ENCODE peak calls at places on chromosomes 5 and 9, in nine cellular contexts. W is WTC11, D is osteocyte, Y is H1, E is cardiac muscle cell, K is OCI-LY7, P is cardiac fibroblast, G is heart right ventricle, X is nephron progenitor cell. V is an unnamed sample.

GRCh38 chr9:25678147-25678666 is at the start of gene TUSC1:
- DNase-seq in X (peak), K (no peak), E (peak), G (peak), P (peak), Y (peak), D (no peak), W (peak), V (peak)

GRCh38 chr9:97985058-97985861 is 2.1 kb downstream of the ANP32B start:
- DNase-seq in G (peak), X (no peak), P (peak), E (peak), D (no peak), W (peak), Y (peak), K (peak), V (peak)

GRCh38 chr9:104993291-104993963 is 65.5 kb upstream of the ABCA1 start:
- DNase-seq in X (peak), P (peak), E (peak), Y (peak), G (peak), W (peak), K (no peak), D (no peak), V (no peak)

GRCh38 chr9:134571946-134572914 is 69.4 kb upstream of the COL5A1 start:
- DNase-seq in X (no peak), D (peak), G (no peak), Y (peak), E (no peak), W (no peak), K (no peak), P (no peak), V (no peak)

GRCh38 chr9:91500509-91501011 is 76.9 kb upstream of the NFIL3 start:
- DNase-seq in P (peak), Y (no peak), D (no peak), G (no peak), E (no peak), X (no peak), W (no peak), K (no peak), V (peak)

GRCh38 chr5:62488531-62488930 is 76.0 kb downstream of the IPO11 start:
- DNase-seq in Y (no peak), K (no peak), X (no peak), W (no peak), E (no peak), D (no peak), G (no peak), P (no peak), V (no peak)

GRCh38 chr9:80407220-80407619 is 835.5 kb downstream of the TLE4 start:
- DNase-seq in W (no peak), P (no peak), K (no peak), D (no peak), Y (no peak), E (no peak), G (no peak), X (no peak), V (no peak)

GRCh38 chr5:96476654-96477053 is 43.6 kb upstream of the PCSK1 start:
- DNase-seq in P (peak), X (no peak), E (no peak), K (no peak), G (no peak), D (no peak), W (no peak), Y (no peak), V (no peak)

GRCh38 chr5:157533011-157533481 is 42.5 kb downstream of the ADAM19 start:
- DNase-seq in P (no peak), E (no peak), K (no peak), X (no peak), Y (no peak), W (no peak), D (no peak), G (no peak), V (no peak)

DNA sequence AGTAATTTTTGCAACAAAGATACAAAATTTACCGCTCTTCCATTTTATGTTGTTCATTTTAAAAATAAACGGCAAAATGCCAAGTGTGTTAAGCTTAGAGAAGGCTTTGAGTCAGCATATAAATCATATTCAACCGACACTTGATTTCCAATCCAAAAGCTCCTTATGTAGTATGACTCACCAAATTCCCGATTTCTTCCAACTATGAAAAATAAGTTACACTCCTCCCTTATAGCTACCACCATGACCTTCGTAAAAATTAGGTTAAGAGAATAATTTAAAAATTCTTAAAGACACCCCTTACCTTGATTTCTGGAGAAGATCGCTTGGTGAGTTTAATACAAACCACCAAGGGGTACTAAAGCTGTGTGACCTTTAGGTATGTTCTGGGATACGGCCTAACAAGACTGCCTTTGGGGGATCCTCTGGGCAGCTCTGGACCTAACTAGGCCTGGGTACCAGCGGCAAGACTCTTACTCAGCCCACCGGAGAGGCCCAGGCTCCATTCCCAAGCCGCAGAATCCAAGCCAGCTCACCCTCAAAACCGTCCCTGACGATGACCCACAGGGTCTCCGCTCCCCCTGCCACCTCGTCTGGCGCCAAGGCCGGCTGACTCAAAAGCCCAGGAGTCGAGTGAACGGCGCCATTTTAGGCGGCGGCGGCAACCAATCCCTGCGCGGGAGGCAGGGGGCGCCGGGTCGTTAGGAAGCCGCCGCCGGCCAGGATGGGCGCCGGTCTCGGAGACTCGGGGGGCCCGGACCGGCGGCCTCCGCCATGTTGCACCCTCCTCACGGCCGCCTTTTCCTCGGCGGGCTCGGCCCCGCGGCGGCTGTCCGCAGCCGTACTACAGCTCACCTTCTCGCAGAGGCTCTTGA is 731 bp downstream of the PPP2CA start:
- DNase-seq in P (peak), K (peak), D (peak), W (peak), Y (peak), G (peak), E (peak), X (peak), V (peak)
- TF ChIP-seq CTCF in P (no peak), K (peak), D (peak), W (no peak), Y (no peak), G (peak), E (peak), X (no peak), V (peak)

DNA sequence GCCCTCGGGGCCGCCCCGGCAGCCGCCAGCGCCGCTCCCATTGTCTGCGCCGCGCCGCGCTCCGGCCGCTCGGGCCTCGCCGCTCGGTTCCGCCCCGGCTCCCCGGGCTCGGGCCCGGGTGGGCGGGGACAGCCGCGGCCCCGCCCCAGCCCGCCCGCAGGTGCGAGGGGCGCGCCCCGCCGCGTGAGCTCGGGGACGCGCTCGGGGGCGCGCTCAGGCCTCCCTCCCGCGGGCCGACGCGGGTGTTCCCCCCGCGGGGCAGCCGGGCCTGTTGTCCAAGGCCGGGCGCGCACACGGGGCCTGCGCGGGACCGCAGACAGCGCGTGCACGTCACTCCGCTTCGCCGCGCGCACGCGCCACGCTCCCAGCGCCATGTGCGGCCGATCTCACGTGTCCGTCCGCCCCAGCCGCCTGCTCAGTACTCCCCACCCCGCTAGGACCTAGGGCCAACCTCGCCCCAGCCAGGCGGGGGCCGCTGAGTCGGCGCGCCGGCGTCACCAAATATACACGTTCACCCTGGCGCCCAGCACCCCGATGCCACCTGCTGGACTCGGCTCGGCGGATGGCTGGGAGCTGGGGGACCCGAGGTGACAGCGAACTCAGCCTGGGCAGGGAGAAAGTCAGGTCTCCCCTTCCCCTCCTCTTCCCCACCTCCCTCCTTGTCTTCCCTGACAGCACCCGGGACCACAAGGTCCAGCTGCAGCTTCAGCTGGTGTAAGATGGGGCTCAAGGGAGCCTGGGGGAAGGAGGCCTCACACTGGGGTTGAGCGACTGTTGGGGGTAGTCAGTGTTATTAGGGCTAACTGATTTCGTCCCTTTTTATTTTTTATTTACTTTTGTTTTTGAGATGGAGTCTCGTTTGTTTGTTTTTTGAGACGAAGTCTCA is 14.3 kb downstream of the GBGT1 start:
- DNase-seq in W (peak), Y (peak), G (peak), D (peak), K (peak), P (peak), X (peak), E (peak), V (peak)
- TF ChIP-seq CTCF in W (no peak), Y (no peak), G (peak), D (peak), K (peak), P (peak), X (no peak), E (no peak), V (no peak)

DNA sequence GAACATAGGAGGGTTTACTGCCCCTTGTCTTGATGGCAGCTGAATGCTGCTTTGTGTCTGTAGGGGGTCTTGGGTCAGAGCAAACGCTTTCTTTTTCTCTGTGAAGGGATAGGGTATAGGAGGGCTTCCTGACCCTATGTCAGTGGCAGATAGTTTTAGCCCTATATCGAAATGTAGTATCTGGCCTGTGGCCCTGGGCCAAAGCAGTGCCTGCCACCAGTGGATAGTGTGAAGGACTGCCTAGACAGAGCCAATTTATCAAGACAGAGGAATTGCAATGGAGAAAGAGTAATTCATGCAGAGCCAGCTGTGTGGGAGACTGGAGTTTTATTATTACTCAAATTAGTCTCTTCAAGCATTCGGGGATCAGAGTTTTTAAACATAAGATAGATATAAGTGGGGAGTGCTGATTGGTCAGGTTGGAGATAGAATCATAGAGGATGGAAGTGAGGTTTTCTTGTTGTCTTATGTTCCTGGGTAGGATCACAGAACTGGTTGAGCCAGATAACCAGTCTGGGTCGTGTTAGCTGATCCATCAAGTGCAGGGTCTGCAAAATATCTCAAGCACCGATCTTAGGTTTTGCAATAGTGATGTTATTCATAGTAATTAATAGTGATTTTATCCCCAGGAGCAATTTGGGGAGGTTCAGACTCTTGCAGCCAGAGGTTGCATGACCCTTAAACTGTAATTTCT is 178.5 kb downstream of the GDNF start:
- DNase-seq in P (no peak), W (no peak), E (no peak), Y (no peak), D (no peak), G (no peak), K (no peak), X (no peak), V (no peak)
- TF ChIP-seq CTCF in P (no peak), W (no peak), E (no peak), Y (no peak), D (no peak), G (no peak), K (no peak), X (no peak), V (no peak)

DNA sequence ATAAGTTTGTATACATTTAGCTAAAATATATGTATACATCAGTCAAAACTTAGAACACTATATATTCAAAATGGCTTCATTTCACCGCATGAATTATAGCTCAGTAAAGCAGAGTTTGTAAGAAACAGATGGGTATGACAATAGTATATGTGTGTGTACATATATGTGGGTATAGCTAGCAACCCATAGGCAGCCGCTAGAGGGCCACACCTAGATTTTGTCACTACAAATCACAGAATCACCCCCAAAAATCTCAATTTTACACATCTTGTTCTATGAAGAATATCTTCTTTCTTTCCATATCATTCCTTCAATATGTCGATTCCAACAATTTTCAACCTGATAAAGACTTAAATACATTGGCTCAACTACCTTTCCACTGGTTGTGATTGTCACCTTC is 357.8 kb upstream of the CCNG1 start:
- DNase-seq in D (no peak), Y (no peak), K (peak), E (no peak), X (no peak), W (peak), G (no peak), P (no peak), V (peak)
- TF ChIP-seq CTCF in D (peak), Y (no peak), K (peak), E (no peak), X (peak), W (peak), G (no peak), P (peak), V (peak)

DNA sequence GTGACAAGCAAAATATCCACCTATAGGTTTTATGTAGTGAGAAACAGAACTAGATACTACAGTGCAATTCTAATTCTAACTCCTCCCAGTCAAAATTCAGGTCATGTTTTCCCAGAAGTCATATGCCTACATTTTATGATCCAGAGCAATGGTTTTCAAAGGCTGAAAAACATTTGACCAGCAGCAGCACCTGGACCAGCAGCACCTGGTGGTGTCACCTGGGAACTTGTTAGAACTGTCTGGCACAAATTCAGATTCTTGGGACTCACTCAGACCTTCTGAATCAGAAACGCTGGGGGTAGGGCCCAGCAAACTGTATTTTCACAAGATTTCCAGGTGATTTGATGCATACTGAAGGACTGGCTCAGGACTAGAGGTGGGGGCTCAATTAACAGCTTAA is 367.7 kb upstream of the RFX3 start:
- DNase-seq in E (no peak), X (no peak), K (no peak), Y (no peak), G (no peak), D (no peak), W (no peak), P (no peak), V (no peak)
- TF ChIP-seq CTCF in E (no peak), X (no peak), K (no peak), Y (no peak), G (no peak), D (no peak), W (no peak), P (peak), V (no peak)

DNA sequence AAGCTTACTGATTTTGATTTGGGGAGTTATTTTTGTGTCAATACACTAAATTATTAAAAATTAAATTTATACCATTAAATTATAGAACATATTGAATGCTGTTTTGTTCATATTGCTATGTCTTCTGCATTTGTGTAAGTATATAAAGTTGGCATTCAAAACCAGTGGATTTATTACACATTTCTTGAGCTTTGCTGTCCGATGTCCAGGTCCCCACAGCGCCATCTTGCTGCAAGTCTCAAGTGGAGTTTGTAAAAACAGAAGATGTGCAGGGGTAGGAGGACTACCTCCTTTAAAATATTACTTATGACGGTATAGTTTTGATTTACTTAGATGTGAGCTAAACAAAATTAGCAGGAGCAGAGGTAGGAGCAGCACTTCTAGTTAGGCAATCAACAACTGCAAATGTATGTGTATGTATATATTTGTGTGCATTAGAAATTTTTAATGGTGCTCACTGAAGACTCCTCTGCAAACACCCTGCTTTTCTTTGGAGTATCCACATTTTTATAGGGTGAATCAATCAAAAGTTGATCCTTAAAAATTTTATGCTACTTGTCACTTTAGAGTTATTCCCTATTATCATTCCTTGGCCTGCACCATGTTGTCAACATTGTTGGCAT is 37.4 kb downstream of the CPEB4 start:
- DNase-seq in D (no peak), X (peak), Y (no peak), G (peak), W (peak), E (peak), K (peak), P (peak), V (peak)
- TF ChIP-seq CTCF in D (peak), X (peak), Y (peak), G (peak), W (no peak), E (peak), K (peak), P (peak), V (peak)

GRCh38 chr9:129556576-129557191 is 64.2 kb downstream of the C9orf50 start:
- DNase-seq in X (no peak), G (no peak), E (no peak), K (no peak), Y (no peak), D (no peak), W (no peak), P (no peak), V (no peak)
- TF ChIP-seq CTCF in X (no peak), G (no peak), E (no peak), K (no peak), Y (no peak), D (no peak), W (no peak), P (no peak), V (no peak)

DNA sequence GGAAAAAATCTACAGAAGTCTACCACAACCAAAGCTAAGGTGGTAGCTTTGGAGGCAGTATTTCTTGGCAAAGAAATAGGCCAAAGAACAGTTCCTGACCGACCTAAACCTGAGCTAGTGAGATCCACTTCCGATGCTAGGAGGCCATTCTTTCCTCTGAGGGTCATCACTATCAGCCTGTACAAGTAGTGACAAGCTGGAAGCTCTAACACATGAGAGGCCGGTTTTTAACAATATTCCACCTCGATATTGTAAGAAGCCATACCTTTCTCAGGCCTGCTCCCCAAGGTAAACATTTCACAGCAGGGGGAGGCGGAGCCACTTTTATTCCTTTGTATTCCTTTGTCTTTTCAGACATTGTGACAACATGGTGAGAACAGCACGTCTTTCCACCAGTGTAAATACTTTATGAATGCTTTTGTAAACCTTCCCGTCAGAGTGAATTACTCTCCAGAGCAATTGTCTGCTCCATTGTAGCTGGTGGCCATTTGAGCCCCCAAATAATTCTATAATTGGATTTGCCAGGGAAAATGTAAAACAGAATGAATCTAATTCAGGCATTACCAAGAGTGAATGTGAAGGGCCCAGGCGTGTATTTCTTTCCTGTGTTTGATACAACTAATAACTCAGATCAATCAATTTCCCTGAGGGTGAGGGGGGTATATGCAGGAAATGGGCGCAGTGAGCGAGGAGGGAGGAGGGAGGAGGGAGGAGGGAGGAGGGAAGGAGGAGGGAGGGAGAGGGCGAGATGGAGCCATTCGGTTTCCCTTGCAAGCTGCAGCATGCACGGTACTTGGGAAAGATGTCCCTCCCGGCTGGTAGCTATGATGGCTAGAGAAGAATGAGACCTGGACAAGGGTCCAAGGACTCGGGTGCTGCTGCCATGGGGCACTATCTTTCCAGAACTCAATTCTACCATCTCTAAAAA is 166.6 kb downstream of the CDK5RAP2 start:
- DNase-seq in P (no peak), X (no peak), Y (peak), G (no peak), W (peak), K (no peak), D (no peak), E (no peak), V (no peak)
- TF ChIP-seq CTCF in P (no peak), X (no peak), Y (no peak), G (no peak), W (no peak), K (no peak), D (no peak), E (no peak), V (no peak)

GRCh38 chr9:36571333-36571732 is 1.4 kb upstream of the MELK start:
- DNase-seq in E (no peak), D (no peak), G (no peak), P (no peak), X (no peak), K (no peak), Y (no peak), W (no peak), V (no peak)
- TF ChIP-seq CTCF in E (no peak), D (no peak), G (no peak), P (no peak), X (no peak), K (no peak), Y (no peak), W (no peak), V (no peak)

V was measured in Calu3.